ENCODE peak calls at places on chromosome 18, in seven cellular contexts. D is T-cell; L is stimulated activated CD4-positive, alpha-beta T cell treated with anti-CD3 and anti-CD28 coated beads, Interleukin-2, amount 100 ng/mL, for 24 hours; R is mesendoderm; K is upper lobe of right lung; G is naive thymus-derived CD4-positive, alpha-beta T cell; M is HS-5. P is an unnamed sample.

GRCh38 chr18:59758837-59759236 is 61.6 kb upstream of the CCBE1 start:
- DNase-seq in K (no peak), R (no peak), M (no peak), L (no peak), G (no peak), D (no peak), P (no peak)

GRCh38 chr18:34660572-34660971 is 49.5 kb upstream of the DTNA start:
- DNase-seq in D (no peak), K (no peak), R (peak), L (no peak), G (no peak), M (no peak), P (no peak)

GRCh38 chr18:11163668-11164067 is 14.3 kb upstream of the PIEZO2 start:
- DNase-seq in L (no peak), G (no peak), M (no peak), K (no peak), D (no peak), R (peak), P (no peak)

GRCh38 chr18:26386421-26386820 is 160.2 kb downstream of the TAF4B start:
- DNase-seq in R (no peak), M (no peak), K (no peak), D (no peak), G (no peak), L (no peak), P (no peak)

GRCh38 chr18:48534364-48534763 is 4.5 kb upstream of the CTIF start:
- DNase-seq in M (no peak), G (no peak), D (no peak), L (no peak), K (no peak), R (peak), P (no peak)

GRCh38 chr18:34122724-34123334 is 101.9 kb downstream of the NOL4 start:
- DNase-seq in R (peak), K (no peak), G (no peak), M (peak), L (no peak), D (no peak), P (no peak)

GRCh38 chr18:74373428-74373827 is 57.8 kb downstream of the C18orf63 start:
- DNase-seq in M (no peak), K (no peak), D (peak), G (peak), R (no peak), L (no peak), P (no peak)

GRCh38 chr18:48395646-48396045 is 13.5 kb downstream of the ZBTB7C start:
- DNase-seq in M (no peak), L (no peak), K (no peak), D (no peak), G (no peak), R (no peak), P (no peak)

GRCh38 chr18:49041677-49042570 is 91.2 kb upstream of the SMAD7 start:
- DNase-seq in L (peak), R (peak), D (peak), K (no peak), M (no peak), G (peak), P (no peak)

GRCh38 chr18:26436176-26437031 is 111.9 kb downstream of the KCTD1 start:
- DNase-seq in R (peak), D (no peak), K (no peak), L (no peak), G (no peak), M (peak), P (no peak)

GRCh38 chr18:7545734-7546133 is 21.4 kb upstream of the PTPRM start:
- DNase-seq in K (no peak), L (no peak), G (no peak), D (no peak), M (no peak), R (no peak), P (no peak)

GRCh38 chr18:36850527-36851201 is 21.7 kb downstream of the KIAA1328 start:
- DNase-seq in D (no peak), K (no peak), G (no peak), R (no peak), L (no peak), M (peak), P (no peak)

GRCh38 chr18:62737474-62737873 is 22.1 kb downstream of the PHLPP1 start:
- DNase-seq in L (no peak), R (peak), K (no peak), G (no peak), M (no peak), D (no peak), P (no peak)

GRCh38 chr18:24659837-24660720 is 199.6 kb downstream of the HRH4 start:
- DNase-seq in M (no peak), K (no peak), L (no peak), G (peak), D (peak), R (no peak), P (no peak)

GRCh38 chr18:57437782-57438668 is 2.9 kb downstream of the ONECUT2 start:
- DNase-seq in M (no peak), D (no peak), L (peak), K (no peak), G (no peak), R (peak), P (peak)

GRCh38 chr18:23503967-23504352 is 649 bp downstream of the RMC1 start:
- DNase-seq in D (no peak), G (no peak), K (no peak), R (no peak), L (no peak), M (no peak), P (no peak)

GRCh38 chr18:44654555-44654954 is 26.1 kb upstream of the SETBP1 start:
- DNase-seq in K (no peak), R (peak), D (no peak), M (peak), L (no peak), G (no peak), P (no peak)

GRCh38 chr18:25896178-25896780 is 194.1 kb downstream of the SS18 start:
- DNase-seq in G (peak), M (peak), K (no peak), R (peak), L (no peak), D (no peak), P (no peak)

GRCh38 chr18:74314759-74315463 is 728 bp upstream of the C18orf63 start:
- DNase-seq in L (no peak), R (no peak), D (no peak), G (no peak), K (no peak), M (no peak), P (no peak)

GRCh38 chr18:48922801-48923730 is 27.7 kb downstream of the SMAD7 start:
- DNase-seq in R (peak), M (no peak), D (no peak), L (no peak), K (peak), G (no peak), P (no peak)

GRCh38 chr18:42564761-42565160 is 550.7 kb downstream of the RIT2 start:
- DNase-seq in K (no peak), L (no peak), G (no peak), R (no peak), D (no peak), M (no peak), P (no peak)

GRCh38 chr18:49669403-49669802 is 107.5 kb downstream of the LIPG start:
- DNase-seq in K (no peak), G (no peak), D (no peak), M (no peak), R (no peak), L (no peak), P (no peak)

GRCh38 chr18:24488824-24489493 is 28.5 kb downstream of the HRH4 start:
- DNase-seq in D (no peak), L (no peak), M (peak), G (peak), K (no peak), R (peak), P (no peak)

GRCh38 chr18:32244863-32245262 is 55.0 kb downstream of the MEP1B start:
- DNase-seq in R (no peak), D (no peak), M (no peak), G (no peak), L (no peak), K (no peak), P (no peak)

GRCh38 chr18:50193796-50194622 is 938 bp downstream of the MYO5B start:
- DNase-seq in D (no peak), R (peak), G (no peak), L (no peak), M (no peak), K (peak), P (no peak)

GRCh38 chr18:47748093-47748796 is 182.2 kb downstream of the SMAD2 start:
- DNase-seq in D (no peak), G (no peak), K (no peak), M (no peak), L (no peak), R (no peak), P (no peak)

GRCh38 chr18:76801567-76802505 is 20.5 kb upstream of the ZNF236 start:
- DNase-seq in L (peak), M (no peak), K (peak), R (peak), G (peak), D (no peak), P (peak)

GRCh38 chr18:74436158-74436755 is 20.9 kb downstream of the DIPK1C start:
- DNase-seq in R (no peak), K (no peak), M (no peak), G (no peak), L (no peak), D (no peak), P (no peak)